ENCODE peak calls at places on chromosomes 1 and 21, in four cellular contexts. J is endothelial cell, W is foreskin melanocyte, K is IMR-90. E is an unnamed sample.

GRCh38 chr1:17729909-17730308 is 25.2 kb upstream of the ACTL8 start:
- DNase-seq in J (no peak), W (no peak), K (no peak), E (no peak)

GRCh38 chr1:158169105-158169504 is 11.6 kb upstream of the CD1D start:
- DNase-seq in J (no peak), W (no peak), K (no peak), E (no peak)

GRCh38 chr1:15123298-15123697 is 30.2 kb upstream of the TMEM51 start:
- DNase-seq in J (no peak), W (no peak), K (no peak), E (no peak)

GRCh38 chr1:151058682-151059341 is 610 bp downstream of the CDC42SE1 start:
- DNase-seq in J (no peak), W (no peak), K (peak), E (peak)

GRCh38 chr21:35352787-35353186 is 303.7 kb upstream of the RUNX1 start:
- DNase-seq in J (no peak), W (no peak), K (no peak), E (no peak)

GRCh38 chr1:151710187-151710586 is 6.4 kb downstream of the CELF3 start:
- DNase-seq in J (peak), W (no peak), K (peak), E (no peak)

GRCh38 chr1:233665575-233666270 is 51.8 kb downstream of the KCNK1 start:
- DNase-seq in J (no peak), W (no peak), K (no peak), E (no peak)

GRCh38 chr1:104780470-104781078 is 1030.9 kb downstream of the AMY1C start:
- DNase-seq in J (peak), W (peak), K (peak), E (no peak)

GRCh38 chr1:217910205-217910604 is 279.1 kb downstream of the SPATA17 start:
- DNase-seq in J (no peak), W (no peak), K (no peak), E (no peak)

GRCh38 chr1:96366516-96366915 is 355.1 kb upstream of the PTBP2 start:
- DNase-seq in J (no peak), W (no peak), K (no peak), E (no peak)